ENCODE peak calls at places on chromosomes 7 and 10, in ten cellular contexts. A is GM12865; P is prostate gland; W is foreskin keratinocyte; F is HCT116; Y is CD4-positive, alpha-beta T cell; R is cardiac muscle cell; U is GM13977; M is fibroblast of mammary gland; T is endodermal cell. S is an unnamed sample.

GRCh38 chr10:62985807-62986525 is 147.2 kb upstream of the NRBF2 start:
- DNase-seq in A (no peak), F (no peak), U (no peak), R (no peak), P (no peak), T (no peak), Y (no peak), M (no peak), W (no peak), S (no peak)

GRCh38 chr7:80760292-80760691 is 121.8 kb downstream of the CD36 start:
- DNase-seq in R (no peak), T (no peak), W (no peak), A (no peak), P (no peak), F (no peak), U (no peak), Y (no peak), M (no peak), S (no peak)

GRCh38 chr7:72334066-72334465 is 78.1 kb downstream of the CALN1 start:
- DNase-seq in Y (no peak), T (no peak), W (no peak), M (no peak), A (peak), U (peak), R (no peak), F (no peak), P (no peak), S (no peak)

GRCh38 chr7:139915864-139916716 is 87.0 kb downstream of the TBXAS1 start:
- DNase-seq in Y (peak), T (no peak), A (peak), M (peak), P (peak), U (peak), F (peak), W (peak), R (no peak), S (peak)

GRCh38 chr7:105309235-105310156 is 79.2 kb downstream of the SRPK2 start:
- DNase-seq in Y (no peak), T (peak), P (no peak), R (no peak), A (peak), U (no peak), M (no peak), W (no peak), F (no peak), S (no peak)

GRCh38 chr7:154649434-154649833 is 353.5 kb downstream of the PAXIP1 start:
- DNase-seq in T (no peak), U (no peak), A (no peak), R (no peak), W (no peak), P (no peak), M (no peak), F (no peak), Y (no peak), S (no peak)

GRCh38 chr7:17931069-17931468 is 9.2 kb downstream of the SNX13 start:
- DNase-seq in A (no peak), T (no peak), W (no peak), R (no peak), U (no peak), M (no peak), Y (no peak), F (no peak), P (no peak), S (no peak)

GRCh38 chr7:28778781-28779180 is 179.3 kb downstream of the TRIL start:
- DNase-seq in R (no peak), M (peak), Y (no peak), F (no peak), W (no peak), A (no peak), T (no peak), P (no peak), U (no peak), S (no peak)

GRCh38 chr10:28839600-28840007 is 162.3 kb downstream of the BAMBI start:
- DNase-seq in P (peak), W (no peak), A (no peak), M (peak), T (peak), F (peak), U (no peak), R (peak), Y (no peak), S (no peak)

DNA sequence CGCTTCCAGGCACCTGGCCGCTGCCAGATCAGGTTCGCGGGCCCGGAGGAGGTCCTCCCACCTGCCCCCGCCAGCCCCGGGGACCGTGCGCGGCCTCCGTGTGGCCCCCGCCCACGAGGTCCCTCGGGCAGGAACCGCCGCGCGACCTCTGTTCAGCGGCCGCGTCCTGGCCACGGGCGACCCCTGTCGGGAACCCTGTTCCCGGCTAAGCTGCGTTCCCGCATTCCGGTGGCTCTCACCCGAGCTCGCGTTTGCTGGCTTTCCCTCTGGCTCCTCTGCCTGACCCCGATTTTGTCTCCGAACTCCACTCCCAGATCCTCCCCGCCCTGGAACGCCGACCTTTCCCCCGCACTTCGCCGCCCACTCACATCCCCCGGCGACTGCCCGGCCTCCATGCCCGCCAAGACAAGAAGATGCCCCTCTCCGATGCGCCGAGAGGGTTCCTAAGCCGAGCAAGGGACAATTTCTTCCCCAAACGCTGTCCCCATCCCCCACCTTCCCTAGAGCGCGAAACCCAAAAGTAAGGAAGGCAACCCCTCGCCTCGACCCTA is 2.3 kb downstream of the SFMBT2 start:
- DNase-seq in A (peak), M (peak), U (peak), T (peak), W (no peak), R (peak), Y (peak), P (peak), F (no peak), S (no peak)
- TF ChIP-seq CTCF in A (peak), M (peak), U (peak), T (peak), W (peak), R (peak), Y (peak), P (peak), F (no peak), S (peak)

DNA sequence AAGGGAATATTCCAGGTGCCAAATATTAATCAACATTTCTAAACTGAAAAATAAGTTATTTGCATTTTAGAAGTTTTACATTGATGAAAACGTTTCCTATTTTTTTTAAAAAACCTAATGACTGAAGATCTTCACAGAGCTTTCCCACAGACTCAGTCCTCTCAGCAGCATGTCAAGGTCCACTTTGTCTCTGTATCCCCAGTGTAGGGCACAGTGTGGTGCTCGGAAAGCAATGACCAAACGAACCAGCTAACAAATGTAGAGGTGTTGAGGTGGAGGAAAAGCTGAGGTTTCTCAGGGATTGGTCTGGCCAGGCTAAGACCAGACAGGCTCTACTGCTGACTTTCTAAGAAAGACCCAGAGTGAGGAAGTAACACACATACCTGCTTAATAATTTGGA is 202.2 kb upstream of the CDCA7L start:
- DNase-seq in R (no peak), A (no peak), P (no peak), T (no peak), Y (no peak), W (no peak), F (no peak), M (no peak), U (no peak), S (no peak)
- TF ChIP-seq CTCF in R (no peak), A (no peak), P (no peak), T (no peak), Y (no peak), W (no peak), F (no peak), M (no peak), U (no peak), S (no peak)

DNA sequence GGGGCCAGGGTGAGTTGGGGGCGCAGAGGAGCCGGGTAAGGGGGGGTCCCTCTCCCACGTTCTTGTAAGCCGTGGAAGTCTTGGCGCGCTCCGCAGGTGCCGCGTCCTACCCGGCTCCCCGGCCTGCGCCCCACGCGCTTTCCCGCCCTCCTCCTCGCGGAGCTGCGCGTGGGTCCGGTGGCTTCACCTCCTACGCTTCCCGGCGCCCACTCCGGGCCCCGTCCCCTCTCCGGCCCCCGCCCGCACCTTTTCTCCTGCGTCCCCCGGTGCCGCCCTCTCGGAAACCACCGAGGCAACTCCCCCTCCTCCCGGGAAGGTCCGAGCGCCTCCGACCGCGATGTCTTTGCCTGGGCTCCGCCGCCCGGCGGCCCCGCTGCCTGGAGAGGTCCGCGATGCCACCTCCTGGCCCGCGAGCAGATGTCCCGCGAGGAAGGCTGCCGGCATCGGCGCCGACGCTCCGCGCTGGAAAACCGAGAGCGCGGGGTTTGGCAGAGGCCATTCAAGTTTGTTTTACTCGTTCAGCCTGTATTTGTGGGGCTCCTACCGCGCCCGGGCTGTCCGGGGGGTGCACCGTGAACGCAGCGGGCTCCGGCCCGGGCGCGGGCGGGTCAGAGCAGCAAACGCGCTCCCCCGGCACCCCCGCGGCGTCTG is 2.4 kb upstream of the NKX6-2 start:
- DNase-seq in T (peak), W (no peak), A (no peak), Y (no peak), U (peak), P (peak), F (no peak), R (peak), M (peak), S (no peak)
- TF ChIP-seq CTCF in T (peak), W (peak), A (no peak), Y (no peak), U (peak), P (no peak), F (no peak), R (peak), M (no peak), S (peak)

DNA sequence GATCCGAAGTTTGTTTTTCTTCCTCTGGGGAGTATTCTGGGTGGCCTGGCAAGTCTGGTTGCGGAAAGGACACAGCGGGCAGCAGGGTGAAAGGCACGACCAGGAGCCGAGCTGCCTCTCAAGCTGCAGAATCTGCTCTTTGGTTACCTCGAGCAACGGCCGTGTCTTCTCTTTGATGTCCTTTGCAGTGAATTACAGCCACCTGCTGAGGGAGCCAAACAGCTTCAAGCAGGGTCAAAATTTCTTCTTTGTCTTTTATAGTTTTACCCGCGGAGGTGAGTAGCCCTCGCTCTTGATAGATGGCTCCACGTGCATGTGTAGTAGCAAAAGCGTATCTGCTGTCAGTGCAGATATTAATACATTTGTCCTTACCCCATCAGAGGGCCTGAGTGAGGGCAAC is 177.3 kb upstream of the MBL2 start:
- DNase-seq in U (no peak), T (peak), Y (no peak), R (peak), M (no peak), F (no peak), P (no peak), W (no peak), A (peak), S (no peak)
- TF ChIP-seq CTCF in U (no peak), T (peak), Y (no peak), R (no peak), M (no peak), F (no peak), P (no peak), W (peak), A (peak), S (peak)

DNA sequence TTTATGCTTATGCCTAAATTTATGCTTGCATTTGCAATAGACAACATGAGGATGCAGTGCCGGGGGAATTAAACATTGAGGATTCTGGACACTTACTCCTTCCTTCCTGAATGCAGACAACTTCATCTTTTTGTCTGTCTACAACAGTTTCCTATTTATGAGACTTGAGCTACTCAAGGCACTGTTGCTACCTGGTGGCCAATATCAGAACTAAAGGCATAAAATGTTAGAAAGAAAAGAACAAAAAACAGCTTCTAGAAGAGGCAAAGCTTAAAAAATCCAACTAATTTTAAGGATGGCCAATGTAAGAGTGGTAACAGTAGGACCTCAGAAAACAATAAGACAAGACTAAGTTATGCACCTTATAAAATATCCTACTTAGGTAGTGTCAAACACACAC is 144.5 kb upstream of the PTN start:
- DNase-seq in A (no peak), F (no peak), P (no peak), Y (no peak), R (no peak), U (no peak), W (no peak), T (no peak), M (peak), S (no peak)
- TF ChIP-seq CTCF in A (no peak), F (no peak), P (no peak), Y (no peak), R (no peak), U (no peak), W (peak), T (peak), M (peak), S (peak)

GRCh38 chr7:47418910-47419309 is 163.0 kb downstream of the TNS3 start:
- DNase-seq in W (no peak), P (no peak), A (no peak), F (no peak), R (no peak), M (peak), Y (no peak), U (no peak), T (no peak), S (peak)

GRCh38 chr7:47417122-47417480 is 164.8 kb downstream of the TNS3 start:
- DNase-seq in W (no peak), U (no peak), F (no peak), R (no peak), Y (no peak), P (no peak), T (peak), M (no peak), A (no peak), S (no peak)

GRCh38 chr7:47414342-47415288 is 167.3 kb downstream of the TNS3 start:
- DNase-seq in A (no peak), M (no peak), T (peak), U (no peak), Y (no peak), W (no peak), R (no peak), P (no peak), F (no peak), S (no peak)

GRCh38 chr7:47415289-47416212 is 166.4 kb downstream of the TNS3 start:
- DNase-seq in A (no peak), T (peak), P (no peak), F (no peak), U (no peak), W (no peak), M (no peak), R (no peak), Y (no peak), S (no peak)

DNA sequence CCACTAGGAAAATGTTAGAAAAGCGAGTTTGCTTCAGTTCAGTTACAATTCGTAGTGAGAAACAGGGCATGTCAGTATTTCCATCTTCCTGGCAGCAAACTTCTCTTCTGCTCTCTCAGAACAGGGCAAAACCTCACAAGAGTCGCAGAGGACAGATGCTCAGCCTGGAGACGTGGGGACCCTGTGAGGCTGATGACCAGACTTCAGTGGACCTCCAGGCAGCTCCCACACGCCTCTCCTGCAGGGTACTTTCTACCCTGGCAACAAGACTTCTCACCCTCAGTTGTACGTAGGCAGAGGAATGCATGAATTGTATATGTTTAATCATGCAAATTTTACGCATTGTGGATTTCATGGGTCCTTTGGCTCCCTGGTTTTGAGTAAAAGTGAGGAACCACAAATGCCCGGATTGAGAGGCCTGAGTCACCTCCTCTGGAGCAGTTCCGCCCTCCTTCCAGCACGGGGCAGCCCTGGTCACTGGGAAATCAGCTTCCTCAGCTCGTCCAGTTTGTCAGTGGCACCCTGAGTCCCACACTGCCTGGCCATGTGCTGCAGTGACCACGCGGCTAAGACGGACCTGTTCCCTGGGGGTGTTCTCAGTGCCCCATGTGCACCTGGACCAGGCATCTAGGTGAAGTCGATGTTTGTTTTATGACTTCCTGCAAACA is 165.3 kb downstream of the TNS3 start:
- DNase-seq in U (no peak), A (no peak), T (peak), F (no peak), W (no peak), R (no peak), Y (no peak), P (no peak), M (no peak), S (no peak)
- TF ChIP-seq CTCF in U (no peak), A (no peak), T (peak), F (no peak), W (no peak), R (no peak), Y (no peak), P (no peak), M (no peak), S (peak)

GRCh38 chr7:142556745-142557144 is 192.5 kb upstream of the PRSS1 start:
- DNase-seq in R (peak), U (no peak), P (peak), Y (no peak), T (peak), A (no peak), M (peak), W (peak), F (peak), S (peak)
- TF ChIP-seq CTCF in R (peak), U (no peak), P (no peak), Y (no peak), T (peak), A (no peak), M (peak), W (peak), F (no peak), S (peak)

DNA sequence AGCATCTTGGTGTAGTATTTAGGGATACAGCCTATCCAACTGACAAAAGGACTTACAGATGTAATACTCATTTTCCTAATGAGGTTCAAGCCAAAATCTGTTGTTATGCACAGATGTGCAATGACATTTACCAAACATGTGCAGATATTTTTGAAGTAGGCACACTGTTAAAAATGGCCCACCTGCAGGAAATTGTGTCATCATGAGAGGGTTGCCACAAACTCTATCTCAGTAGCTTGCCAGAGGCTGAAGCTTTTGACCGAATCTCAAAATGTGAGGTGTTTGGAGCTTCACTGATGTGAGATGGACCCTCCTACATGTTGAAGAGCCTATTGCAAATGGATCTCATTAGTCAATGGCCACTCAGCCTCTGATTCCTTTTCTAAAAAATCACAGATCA is 89.7 kb upstream of the CSTF2T start:
- DNase-seq in P (no peak), R (no peak), U (no peak), M (no peak), W (no peak), Y (no peak), T (no peak), A (no peak), F (no peak), S (no peak)
- TF ChIP-seq CTCF in P (no peak), R (no peak), U (no peak), M (no peak), W (no peak), Y (no peak), T (no peak), A (no peak), F (no peak), S (no peak)

DNA sequence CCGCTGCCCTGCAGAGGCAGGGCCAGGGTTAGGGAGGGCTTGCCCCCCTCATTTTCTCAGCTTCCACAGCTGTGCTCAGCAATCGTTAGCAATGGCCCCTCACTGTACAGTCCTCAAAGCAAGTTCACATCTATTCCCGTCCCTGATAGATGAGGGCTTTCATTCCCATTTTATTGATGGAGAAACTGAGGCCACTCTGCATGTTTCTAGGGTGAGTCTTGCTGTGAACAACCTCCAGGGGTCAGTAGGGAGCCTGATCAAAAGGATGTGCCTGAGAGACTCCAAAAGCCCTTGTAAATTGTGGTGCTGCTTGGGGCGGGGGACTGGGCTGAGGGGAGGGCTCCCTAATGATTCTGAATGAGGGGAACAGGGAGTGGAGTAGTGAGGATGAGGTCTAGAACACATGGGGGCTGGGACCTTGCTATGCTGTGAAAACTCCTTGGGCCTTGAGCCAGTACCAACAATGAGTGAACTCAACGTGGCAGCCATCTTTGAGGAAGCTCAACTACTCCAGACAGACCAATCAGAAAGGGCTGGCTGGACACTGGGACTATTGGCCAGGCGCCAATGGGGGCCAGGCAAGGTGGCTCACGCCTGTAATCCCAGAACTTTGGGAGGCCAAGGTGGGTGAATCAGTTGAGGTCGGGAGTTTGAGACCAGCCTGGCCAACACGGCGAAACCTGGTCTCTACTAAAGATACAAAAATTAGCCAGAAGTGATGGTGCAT is 6.7 kb upstream of the GRIFIN start:
- DNase-seq in F (no peak), R (no peak), Y (no peak), A (no peak), M (peak), W (no peak), U (no peak), P (no peak), T (peak), S (no peak)
- TF ChIP-seq CTCF in F (peak), R (no peak), Y (no peak), A (peak), M (no peak), W (peak), U (peak), P (no peak), T (peak), S (no peak)

S was measured in epithelial cell of proximal tubule.